ENCODE peak calls at places on chromosomes 12 and 14, in seven cellular contexts. X is K562, L is SK-N-SH, T is GM12878, V is HCT116, E is H1, I is HepG2. J is an unnamed sample.

GRCh38 chr12:113248842-113249435 is 27.7 kb downstream of the TPCN1 start:
- DNase-seq in X (no peak), L (no peak), T (no peak), V (no peak), E (no peak), I (no peak), J (no peak)

GRCh38 chr14:104967414-104968152 is 10.6 kb downstream of the AHNAK2 start:
- DNase-seq in X (no peak), L (peak), T (no peak), V (no peak), E (no peak), I (no peak), J (peak)

GRCh38 chr12:106090586-106091411 is 48.0 kb downstream of the NUAK1 start:
- DNase-seq in X (no peak), L (no peak), T (no peak), V (no peak), E (no peak), I (no peak), J (no peak)

GRCh38 chr14:100649173-100649519 is 61.9 kb upstream of the BEGAIN start:
- DNase-seq in X (no peak), L (no peak), T (no peak), V (no peak), E (no peak), I (no peak), J (no peak)

GRCh38 chr12:54017027-54017788 is 8.4 kb downstream of the HOXC8 start:
- DNase-seq in X (no peak), L (peak), T (no peak), V (no peak), E (no peak), I (no peak), J (no peak)

GRCh38 chr12:38892090-38892786 is 13.2 kb downstream of the CPNE8 start:
- DNase-seq in X (no peak), L (no peak), T (no peak), V (no peak), E (no peak), I (peak), J (no peak)

GRCh38 chr12:63103489-63104131 is 47.4 kb downstream of the AVPR1A start:
- DNase-seq in X (peak), L (peak), T (no peak), V (peak), E (no peak), I (peak), J (peak)

GRCh38 chr12:102652645-102653313 is 172.4 kb upstream of the IGF1 start:
- DNase-seq in X (no peak), L (no peak), T (no peak), V (no peak), E (no peak), I (no peak), J (no peak)

GRCh38 chr14:33765251-33765650 is 185.6 kb downstream of the EGLN3 start:
- DNase-seq in X (no peak), L (peak), T (no peak), V (no peak), E (no peak), I (no peak), J (no peak)

GRCh38 chr14:88829188-88829587 is 4.7 kb downstream of the TTC8 start:
- DNase-seq in X (no peak), L (no peak), T (no peak), V (no peak), E (no peak), I (peak), J (peak)

GRCh38 chr14:49946320-49947141 is 53.6 kb downstream of the ARF6 start:
- DNase-seq in X (peak), L (peak), T (no peak), V (no peak), E (no peak), I (peak), J (no peak)

GRCh38 chr12:12999959-13000615 is at the start of gene HEBP1:
- DNase-seq in X (peak), L (peak), T (peak), V (peak), E (no peak), I (peak), J (peak)

GRCh38 chr14:96584199-96584906 is 82.2 kb downstream of the PAPOLA start:
- DNase-seq in X (peak), L (peak), T (no peak), V (peak), E (peak), I (peak), J (peak)

GRCh38 chr14:68785817-68786490 is 6.9 kb downstream of the ZFP36L1 start:
- DNase-seq in X (no peak), L (no peak), T (no peak), V (no peak), E (no peak), I (no peak), J (peak)

GRCh38 chr14:33916663-33917565 is 34.0 kb downstream of the EGLN3 start:
- DNase-seq in X (peak), L (no peak), T (no peak), V (no peak), E (no peak), I (no peak), J (no peak)

GRCh38 chr14:36996133-36996856 is 176.1 kb downstream of the SLC25A21 start:
- DNase-seq in X (peak), L (no peak), T (no peak), V (no peak), E (no peak), I (no peak), J (peak)

GRCh38 chr12:115599251-115599811 is 678.2 kb downstream of the MED13L start:
- DNase-seq in X (no peak), L (no peak), T (no peak), V (no peak), E (no peak), I (no peak), J (no peak)

GRCh38 chr12:46774011-46774633 is 51.7 kb downstream of the SLC38A4 start:
- DNase-seq in X (no peak), L (no peak), T (no peak), V (no peak), E (no peak), I (no peak), J (no peak)

GRCh38 chr12:117836999-117837736 is 131.6 kb downstream of the KSR2 start:
- DNase-seq in X (peak), L (peak), T (peak), V (peak), E (peak), I (peak), J (peak)

GRCh38 chr12:78684419-78684818 is 180.2 kb upstream of the SYT1 start:
- DNase-seq in X (no peak), L (no peak), T (no peak), V (no peak), E (no peak), I (no peak), J (no peak)

GRCh38 chr12:125633686-125634085 is 568.5 kb downstream of the AACS start:
- DNase-seq in X (no peak), L (no peak), T (no peak), V (no peak), E (no peak), I (no peak), J (no peak)

GRCh38 chr12:120252071-120252906 is 13.2 kb downstream of the PXN start:
- DNase-seq in X (no peak), L (no peak), T (no peak), V (no peak), E (no peak), I (no peak), J (no peak)

GRCh38 chr12:1367331-1367730 is 227.1 kb downstream of the FBXL14 start:
- DNase-seq in X (no peak), L (no peak), T (no peak), V (no peak), E (no peak), I (peak), J (no peak)

GRCh38 chr14:22097072-22097471 is 423.5 kb upstream of the OR4E1 start:
- DNase-seq in X (no peak), L (no peak), T (no peak), V (no peak), E (no peak), I (no peak), J (no peak)

GRCh38 chr12:45585522-45586230 is 143.8 kb upstream of the ARID2 start:
- DNase-seq in X (no peak), L (no peak), T (no peak), V (no peak), E (no peak), I (no peak), J (no peak)

GRCh38 chr14:29310210-29310609 is 543.6 kb downstream of the FOXG1 start:
- DNase-seq in X (no peak), L (no peak), T (no peak), V (no peak), E (no peak), I (no peak), J (no peak)

GRCh38 chr12:30691122-30691879 is 4.4 kb downstream of the IPO8 start:
- DNase-seq in X (no peak), L (peak), T (no peak), V (no peak), E (no peak), I (peak), J (no peak)

GRCh38 chr12:30286345-30286926 is 409.2 kb downstream of the IPO8 start:
- DNase-seq in X (no peak), L (peak), T (no peak), V (peak), E (no peak), I (peak), J (peak)

GRCh38 chr14:64465856-64466554 is 706 bp downstream of the AKAP5 start:
- DNase-seq in X (no peak), L (peak), T (no peak), V (no peak), E (no peak), I (no peak), J (peak)

GRCh38 chr14:31449971-31450610 is 7.2 kb downstream of the DTD2 start:
- DNase-seq in X (peak), L (peak), T (no peak), V (peak), E (no peak), I (peak), J (peak)

DNA sequence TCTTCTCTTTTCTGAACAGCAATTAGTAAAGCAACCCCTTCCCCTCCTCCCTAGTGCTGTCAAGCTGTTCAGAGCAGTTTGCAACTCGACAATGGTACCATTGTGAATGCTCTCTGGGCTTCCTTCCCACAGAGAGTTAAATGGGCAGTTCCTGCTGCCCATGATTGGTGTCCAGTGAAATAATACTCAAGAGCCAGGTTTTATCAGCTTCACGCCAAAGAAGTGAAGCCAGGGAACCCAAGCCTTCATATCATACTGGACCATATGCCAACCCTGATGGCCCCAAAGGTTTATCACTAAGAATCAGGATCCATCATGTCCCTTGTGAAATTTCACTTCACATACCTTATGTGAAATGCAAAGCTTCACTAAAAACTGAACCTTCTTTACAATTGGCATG is 24.7 kb downstream of the INSM2 start:
- DNase-seq in X (no peak), L (no peak), T (no peak), V (no peak), E (no peak), I (no peak), J (no peak)
- TF ChIP-seq JUND in X (no peak), L (no peak), T (no peak), V (no peak), E (no peak), I (no peak), J (no peak)

DNA sequence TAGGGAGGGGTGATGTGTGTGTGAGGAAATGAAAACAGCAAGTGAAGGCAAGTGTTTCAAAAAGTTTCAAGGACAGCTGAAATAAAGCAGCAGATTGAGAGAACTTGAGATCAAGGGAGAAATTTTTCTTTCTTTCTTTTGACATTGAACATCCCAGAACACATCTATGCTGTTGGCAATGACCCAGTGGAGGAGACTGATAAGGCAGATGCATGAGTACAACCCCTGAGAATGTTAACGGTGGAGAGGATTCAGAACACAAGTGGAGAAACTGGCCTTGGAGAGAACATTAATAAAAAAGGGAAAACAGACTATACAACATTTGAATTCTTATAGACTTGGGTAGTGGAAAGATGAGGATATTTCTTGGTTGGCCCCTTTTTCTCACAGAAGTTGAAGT is 2.9 kb downstream of the LLPH start:
- DNase-seq in X (no peak), L (no peak), T (no peak), V (no peak), E (no peak), I (no peak), J (no peak)
- TF ChIP-seq JUND in X (no peak), L (no peak), T (no peak), V (no peak), E (no peak), I (no peak), J (no peak)

GRCh38 chr12:111570090-111570961 is 28.8 kb downstream of the ATXN2 start:
- DNase-seq in X (peak), L (no peak), T (no peak), V (peak), E (no peak), I (no peak), J (no peak)
- TF ChIP-seq JUND in X (no peak), L (peak), T (no peak), V (peak), E (no peak), I (no peak), J (peak)

GRCh38 chr14:57692671-57693070 is 173.2 kb downstream of the SLC35F4 start:
- DNase-seq in X (peak), L (peak), T (no peak), V (peak), E (no peak), I (peak), J (peak)
- TF ChIP-seq JUND in X (no peak), L (no peak), T (no peak), V (no peak), E (no peak), I (no peak), J (no peak)

DNA sequence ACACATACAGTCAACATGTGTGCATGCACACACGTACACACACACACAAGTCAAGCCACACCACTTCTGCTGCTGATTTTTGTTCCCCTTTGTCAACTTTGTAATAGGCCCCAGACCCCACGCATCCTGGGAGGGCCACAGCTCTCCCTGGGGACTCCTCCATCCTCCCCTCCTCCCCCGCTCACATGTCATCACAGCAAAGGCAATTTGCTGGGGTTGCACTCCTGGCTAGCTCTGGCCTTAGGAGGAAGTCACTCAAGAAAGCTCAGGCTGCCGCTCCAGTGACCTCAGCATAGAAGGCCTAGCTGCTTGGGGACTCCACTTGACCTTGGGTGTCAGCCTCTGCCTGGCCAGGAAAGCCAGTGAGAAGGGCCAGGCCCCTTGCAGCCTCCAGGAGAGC is 27.2 kb downstream of the NGB start:
- DNase-seq in X (no peak), L (no peak), T (peak), V (no peak), E (no peak), I (no peak), J (no peak)
- TF ChIP-seq JUND in X (no peak), L (no peak), T (no peak), V (no peak), E (no peak), I (no peak), J (no peak)

DNA sequence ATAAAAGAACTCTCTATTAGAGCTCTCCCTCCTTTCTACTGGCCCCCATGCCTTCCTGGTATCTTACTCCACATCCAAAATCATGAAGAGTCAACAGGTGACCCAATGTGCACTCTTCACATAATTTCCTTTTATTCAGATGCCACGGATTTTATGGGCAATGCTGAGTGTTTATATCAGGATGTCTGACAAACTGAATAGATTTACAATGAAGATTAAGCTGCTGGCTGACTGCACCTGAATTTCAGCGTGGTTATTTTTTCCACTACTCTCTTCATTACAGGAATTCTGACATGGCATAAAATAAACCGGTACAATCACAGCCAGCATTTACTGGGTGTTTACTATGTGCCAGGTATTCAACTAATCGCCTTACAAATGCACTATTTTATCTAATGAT is 29.4 kb upstream of the CERS5 start:
- DNase-seq in X (no peak), L (no peak), T (no peak), V (no peak), E (no peak), I (no peak), J (no peak)
- TF ChIP-seq JUND in X (no peak), L (no peak), T (no peak), V (no peak), E (no peak), I (no peak), J (peak)

GRCh38 chr12:52199294-52199920 is 7.6 kb upstream of the KRT80 start:
- DNase-seq in X (no peak), L (peak), T (no peak), V (no peak), E (no peak), I (no peak), J (no peak)
- TF ChIP-seq JUND in X (no peak), L (no peak), T (no peak), V (no peak), E (no peak), I (no peak), J (no peak)